ENCODE peak calls at places on chromosomes 12 and 14, in six cellular contexts. Z is PC-9, N is GM23338, S is HCT116, R is GM23248, Y is SK-N-SH. T is an unnamed sample. For H3K9me2, the result is how much of the 10 kb centered on the place peaks cover.

GRCh38 chr12:45343269-45344051 is 127.6 kb downstream of the ANO6 start:
- DNase-seq in Z (peak), N (no peak), S (no peak), R (peak), Y (no peak), T (no peak)

GRCh38 chr12:50786498-50787231 is 22.8 kb downstream of the ATF1 start:
- DNase-seq in Z (peak), N (peak), S (peak), R (peak), Y (no peak), T (no peak)

GRCh38 chr12:26748741-26749431 is 84.1 kb downstream of the ITPR2 start:
- DNase-seq in Z (no peak), N (no peak), S (no peak), R (peak), Y (no peak), T (no peak)

GRCh38 chr14:96949594-96949993 is 152.4 kb downstream of the VRK1 start:
- DNase-seq in Z (no peak), N (no peak), S (no peak), R (no peak), Y (no peak), T (no peak)

GRCh38 chr14:50947446-50947845 is 3.2 kb upstream of the PYGL start:
- DNase-seq in Z (no peak), N (no peak), S (no peak), R (peak), Y (no peak), T (no peak)

GRCh38 chr12:18165422-18165871 is 75.5 kb upstream of the RERGL start:
- DNase-seq in Z (no peak), N (no peak), S (no peak), R (peak), Y (no peak), T (peak)

GRCh38 chr12:23542187-23542586 is 407.3 kb downstream of the SOX5 start:
- DNase-seq in Z (no peak), N (no peak), S (no peak), R (no peak), Y (no peak), T (no peak)

GRCh38 chr14:22497671-22498093 is 91.3 kb downstream of the DAD1 start:
- DNase-seq in Z (no peak), N (no peak), S (no peak), R (no peak), Y (no peak), T (no peak)

GRCh38 chr14:24734917-24735500 is 101.0 kb upstream of the GZMB start:
- DNase-seq in Z (peak), N (peak), S (peak), R (peak), Y (peak), T (peak)

GRCh38 chr12:195951-196350 is 18.0 kb downstream of the SLC6A12 start:
- DNase-seq in Z (no peak), N (no peak), S (no peak), R (no peak), Y (no peak), T (no peak)

GRCh38 chr12:123533672-123534643 is at the start of gene RILPL1:
- DNase-seq in Z (peak), N (peak), S (no peak), R (peak), Y (peak), T (peak)

GRCh38 chr12:123364532-123365140 is at the start of gene SBNO1:
- DNase-seq in Z (peak), N (peak), S (peak), R (peak), Y (peak), T (peak)

GRCh38 chr12:51592034-51592705 is 1.1 kb downstream of the SCN8A start:
- DNase-seq in Z (no peak), N (peak), S (no peak), R (peak), Y (peak), T (no peak)

GRCh38 chr12:124686001-124686884 is 118.8 kb upstream of the NCOR2 start:
- DNase-seq in Z (no peak), N (no peak), S (no peak), R (peak), Y (no peak), T (no peak)

GRCh38 chr12:806116-806805 is 53.9 kb downstream of the WNK1 start:
- DNase-seq in Z (no peak), N (no peak), S (no peak), R (peak), Y (no peak), T (no peak)

GRCh38 chr12:109695961-109696461 is 17.6 kb upstream of the FAM222A start:
- DNase-seq in Z (no peak), N (no peak), S (peak), R (no peak), Y (no peak), T (no peak)

GRCh38 chr12:119145367-119145766 is 33.4 kb upstream of the HSPB8 start:
- DNase-seq in Z (no peak), N (peak), S (no peak), R (no peak), Y (no peak), T (no peak)

GRCh38 chr12:105480162-105480561 is 149.7 kb downstream of the C12orf75 start:
- DNase-seq in Z (no peak), N (peak), S (no peak), R (peak), Y (no peak), T (no peak)

GRCh38 chr14:71931492-71932228 is 569 bp upstream of the RGS6 start:
- DNase-seq in Z (no peak), N (no peak), S (no peak), R (peak), Y (peak), T (no peak)

GRCh38 chr14:55031190-55031589 is 4.2 kb downstream of the SOCS4 start:
- DNase-seq in Z (no peak), N (no peak), S (no peak), R (no peak), Y (no peak), T (no peak)

GRCh38 chr12:54917001-54917488 is 62.7 kb downstream of the MUCL1 start:
- DNase-seq in Z (no peak), N (peak), S (no peak), R (no peak), Y (no peak), T (no peak)
- H3K9me2 ChIP-seq in Z (under half), N (under half), S (under half), R (under half), Y (under half), T (under half)

GRCh38 chr12:2339022-2339431 is 286.2 kb downstream of the CACNA1C start:
- DNase-seq in Z (no peak), N (no peak), S (no peak), R (peak), Y (no peak), T (no peak)

GRCh38 chr12:2338381-2338780 is 285.6 kb downstream of the CACNA1C start:
- DNase-seq in Z (no peak), N (no peak), S (no peak), R (no peak), Y (no peak), T (no peak)

GRCh38 chr12:2335517-2335916 is 282.7 kb downstream of the CACNA1C start:
- DNase-seq in Z (no peak), N (no peak), S (no peak), R (peak), Y (no peak), T (no peak)

GRCh38 chr12:2336409-2336829 is 283.6 kb downstream of the CACNA1C start:
- DNase-seq in Z (no peak), N (no peak), S (peak), R (peak), Y (no peak), T (no peak)

DNA sequence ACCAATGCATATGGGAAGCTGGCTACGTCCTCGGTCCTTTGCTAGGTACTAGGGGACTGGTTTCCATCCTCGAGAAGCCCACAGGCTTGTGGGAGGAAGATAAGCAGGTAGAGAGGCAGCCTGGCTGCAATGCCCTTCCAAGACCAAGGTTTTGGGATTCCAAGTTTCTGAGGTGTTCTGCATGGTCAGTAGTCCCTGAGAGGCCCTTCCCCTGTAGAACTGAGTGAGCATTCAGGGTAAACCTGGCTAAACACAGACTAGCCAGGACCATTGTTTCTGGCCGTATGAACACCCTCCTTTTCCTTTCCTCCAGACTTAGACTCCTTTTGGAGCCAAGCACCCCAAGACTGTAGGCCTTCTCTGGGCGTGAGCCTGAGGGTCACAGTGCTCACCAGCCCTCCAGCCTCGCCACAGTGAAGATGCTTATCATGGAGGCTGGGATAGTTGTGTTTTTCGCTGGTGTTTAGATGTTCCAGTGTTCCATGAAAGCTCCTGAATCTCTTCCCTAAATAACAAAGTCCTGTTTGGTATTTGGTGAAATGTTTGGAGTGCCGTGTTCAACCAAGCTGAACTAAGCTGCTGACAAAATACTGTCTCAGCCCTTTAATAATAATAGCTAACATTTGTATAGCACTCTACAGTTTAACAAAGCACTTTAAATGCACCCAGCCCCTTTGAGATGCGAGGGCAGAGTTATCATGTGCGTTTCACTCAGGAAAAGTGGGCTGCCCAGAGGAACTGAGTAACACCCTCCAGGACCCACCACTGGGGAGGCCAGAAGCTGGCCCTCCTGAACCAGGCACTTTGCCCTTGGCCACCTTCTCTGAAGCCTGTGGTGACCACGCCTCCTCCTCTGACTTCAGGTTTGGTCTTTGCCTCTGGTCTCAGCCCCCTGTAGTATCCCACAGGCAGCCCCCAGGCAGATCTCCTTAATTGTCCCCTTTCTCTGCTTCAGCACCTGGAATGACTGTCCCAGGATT is 284.5 kb downstream of the CACNA1C start:
- DNase-seq in Z (no peak), N (no peak), S (no peak), R (no peak), Y (no peak), T (no peak)
- H3K4me2 ChIP-seq in Z (no peak), N (no peak), S (peak), R (peak), Y (peak), T (no peak)

GRCh38 chr14:74911221-74911620 is 11.8 kb downstream of the RPS6KL1 start:
- DNase-seq in Z (no peak), N (no peak), S (no peak), R (no peak), Y (no peak), T (no peak)
- H3K9me2 ChIP-seq in Z (under half), N (under half), S (under half), R (under half), Y (under half), T (under half)

DNA sequence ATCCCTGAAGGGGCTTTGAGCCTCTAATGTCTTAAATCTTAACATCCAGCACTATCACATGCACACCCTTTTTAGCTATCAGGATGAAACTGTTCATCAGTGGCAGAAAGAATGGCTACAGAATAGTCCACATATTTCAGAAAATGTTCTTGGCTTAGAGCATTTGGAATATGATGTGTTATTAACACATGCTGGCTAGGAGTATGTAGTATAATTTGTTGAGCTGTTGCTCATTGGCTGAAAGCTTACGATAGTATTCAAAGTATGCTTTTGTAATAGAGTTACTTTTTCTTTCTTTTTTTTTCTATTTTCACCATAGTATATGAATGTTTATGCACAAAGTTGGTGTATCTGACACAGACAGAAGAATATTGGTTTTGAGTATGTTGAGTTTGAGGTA is 55.1 kb downstream of the MNAT1 start:
- DNase-seq in Z (no peak), N (no peak), S (no peak), R (no peak), Y (no peak), T (no peak)
- H3K4me2 ChIP-seq in Z (no peak), N (peak), S (no peak), R (no peak), Y (no peak), T (no peak)

GRCh38 chr12:107847430-107847829 is 72.9 kb downstream of the ASCL4 start:
- DNase-seq in Z (no peak), N (no peak), S (no peak), R (peak), Y (no peak), T (no peak)
- H3K9me2 ChIP-seq in Z (under half), N (under half), S (under half), R (under half), Y (under half), T (under half)

GRCh38 chr12:15037091-15037723 is 64.4 kb downstream of the PDE6H start:
- DNase-seq in Z (peak), N (no peak), S (no peak), R (no peak), Y (no peak), T (no peak)

GRCh38 chr12:15035185-15035584 is 62.3 kb downstream of the PDE6H start:
- DNase-seq in Z (no peak), N (no peak), S (no peak), R (no peak), Y (no peak), T (peak)

GRCh38 chr12:15033029-15033428 is 60.2 kb downstream of the PDE6H start:
- DNase-seq in Z (no peak), N (no peak), S (no peak), R (no peak), Y (no peak), T (no peak)

DNA sequence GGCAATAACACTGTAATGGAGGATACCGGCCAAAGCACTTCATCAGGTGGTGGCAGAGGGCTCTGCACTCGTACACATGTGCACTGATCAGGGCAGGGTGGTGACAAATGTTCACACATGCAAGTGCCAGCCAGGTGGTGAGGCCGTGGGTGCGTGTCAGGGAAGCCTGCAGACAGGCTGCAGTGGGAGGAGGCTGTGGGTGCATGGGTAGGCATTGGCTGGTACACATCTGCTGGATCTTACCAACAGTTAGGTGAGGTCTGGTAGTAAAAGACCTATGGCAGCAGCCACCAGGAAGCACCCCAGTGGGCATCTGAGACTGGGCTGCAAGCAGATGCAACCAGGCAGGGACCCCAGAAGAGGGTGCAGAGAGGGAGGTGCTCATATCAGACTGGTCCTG is 65.3 kb downstream of the PDE6H start:
- DNase-seq in Z (no peak), N (no peak), S (no peak), R (no peak), Y (no peak), T (no peak)
- H3K4me2 ChIP-seq in Z (no peak), N (no peak), S (no peak), R (no peak), Y (no peak), T (no peak)

GRCh38 chr14:35362911-35363374 is 41.6 kb downstream of the NFKBIA start:
- DNase-seq in Z (no peak), N (no peak), S (no peak), R (no peak), Y (no peak), T (no peak)
- H3K9me2 ChIP-seq in Z (under half), N (under half), S (under half), R (under half), Y (under half), T (under half)

GRCh38 chr14:101076451-101077220 is 173.1 kb upstream of the RTL1 start:
- DNase-seq in Z (no peak), N (no peak), S (no peak), R (no peak), Y (peak), T (no peak)

GRCh38 chr14:101077511-101078074 is 174.1 kb upstream of the RTL1 start:
- DNase-seq in Z (no peak), N (peak), S (no peak), R (peak), Y (peak), T (no peak)

GRCh38 chr14:101075025-101075800 is 171.7 kb upstream of the RTL1 start:
- DNase-seq in Z (no peak), N (no peak), S (no peak), R (no peak), Y (no peak), T (no peak)

GRCh38 chr14:101074124-101075024 is 170.9 kb upstream of the RTL1 start:
- DNase-seq in Z (no peak), N (no peak), S (no peak), R (no peak), Y (peak), T (no peak)

GRCh38 chr14:101075801-101076413 is 172.4 kb upstream of the RTL1 start:
- DNase-seq in Z (no peak), N (no peak), S (no peak), R (no peak), Y (no peak), T (no peak)
- H3K4me2 ChIP-seq in Z (no peak), N (no peak), S (no peak), R (no peak), Y (no peak), T (no peak)

GRCh38 chr12:99522456-99522855 is 125.1 kb upstream of the GARIN6 start:
- DNase-seq in Z (no peak), N (no peak), S (no peak), R (no peak), Y (no peak), T (no peak)

GRCh38 chr12:99521664-99522063 is 125.9 kb upstream of the GARIN6 start:
- DNase-seq in Z (no peak), N (no peak), S (no peak), R (no peak), Y (no peak), T (no peak)

GRCh38 chr12:99528478-99528877 is 119.1 kb upstream of the GARIN6 start:
- DNase-seq in Z (no peak), N (no peak), S (no peak), R (no peak), Y (no peak), T (no peak)

DNA sequence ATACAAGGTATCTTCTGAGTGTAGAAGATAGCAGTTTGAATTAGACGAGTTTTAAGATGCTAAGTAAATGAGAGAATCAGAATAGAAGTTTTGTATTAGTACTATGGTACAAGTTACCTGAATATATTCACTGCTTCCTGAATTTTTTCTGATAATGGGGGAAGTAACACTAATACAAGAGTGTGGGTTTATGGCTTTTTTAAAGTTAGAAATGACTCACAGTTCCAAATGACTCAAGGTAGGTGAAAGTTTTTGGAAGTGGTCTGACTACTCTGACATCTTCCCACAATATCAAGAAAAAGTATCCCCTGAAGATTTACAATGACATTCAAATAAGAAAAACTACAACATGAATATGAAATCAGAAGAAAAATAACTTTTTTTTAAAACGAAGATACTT is 123.7 kb upstream of the GARIN6 start:
- DNase-seq in Z (no peak), N (no peak), S (no peak), R (no peak), Y (no peak), T (no peak)
- H3K9me2 ChIP-seq in Z (under half), N (under half), S (under half), R (under half), Y (under half), T (under half)

GRCh38 chr12:31361730-31362114 is 35.8 kb upstream of the SINHCAF start:
- DNase-seq in Z (no peak), N (no peak), S (no peak), R (no peak), Y (no peak), T (no peak)

GRCh38 chr12:31363826-31364225 is 37.9 kb upstream of the SINHCAF start:
- DNase-seq in Z (no peak), N (no peak), S (no peak), R (no peak), Y (no peak), T (no peak)

GRCh38 chr12:31363416-31363809 is 37.5 kb upstream of the SINHCAF start:
- DNase-seq in Z (no peak), N (no peak), S (no peak), R (no peak), Y (no peak), T (peak)

GRCh38 chr12:31362115-31362758 is 36.3 kb upstream of the SINHCAF start:
- DNase-seq in Z (peak), N (peak), S (no peak), R (no peak), Y (no peak), T (peak)

DNA sequence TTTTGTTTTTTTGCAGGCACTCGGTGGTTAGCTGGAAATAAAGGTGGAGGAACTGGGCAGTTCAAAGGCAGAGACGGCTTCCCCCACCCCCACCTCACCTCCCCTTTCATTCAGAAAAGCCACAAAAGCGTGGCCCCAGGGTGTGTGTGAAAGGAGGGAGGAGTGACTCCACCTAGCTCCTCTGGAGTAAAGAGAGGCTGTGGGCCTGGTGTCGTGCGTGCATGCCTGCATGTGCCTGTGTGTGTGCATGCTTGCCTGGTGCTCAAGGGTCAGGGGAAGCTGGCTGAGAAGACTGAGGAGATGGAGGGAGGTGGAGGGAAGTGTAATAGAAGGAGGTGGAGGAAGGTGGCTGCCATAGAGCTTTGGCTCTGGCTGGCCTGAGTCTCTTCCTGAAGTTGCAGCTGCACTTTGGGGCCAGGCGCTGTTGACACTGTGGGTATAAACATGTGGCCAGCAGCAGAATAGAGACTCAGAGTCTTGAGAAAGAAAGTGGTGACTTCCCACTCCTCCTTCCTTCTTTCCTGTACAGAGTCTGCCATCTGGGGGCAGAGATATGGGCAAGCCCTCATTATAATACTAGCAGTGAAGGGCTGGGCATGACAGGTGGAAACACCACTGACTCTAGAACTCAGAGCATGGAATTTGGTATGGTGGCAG is 36.9 kb upstream of the SINHCAF start:
- DNase-seq in Z (peak), N (peak), S (no peak), R (no peak), Y (no peak), T (peak)
- H3K4me2 ChIP-seq in Z (peak), N (peak), S (no peak), R (no peak), Y (no peak), T (peak)